ENCODE peak calls at places on chromosomes 3 and 15, in four cellular contexts. O, G, W and A are unnamed samples.

GRCh38 chr3:56145410-56145809 is 322.9 kb downstream of the ERC2 start:
- DNase-seq in O (no peak), G (no peak), W (no peak), A (no peak)

GRCh38 chr3:16909802-16910201 is 25.0 kb downstream of the PLCL2 start:
- DNase-seq in O (no peak), G (no peak), W (no peak), A (no peak)

GRCh38 chr3:17584066-17584465 is 158.4 kb downstream of the TBC1D5 start:
- DNase-seq in O (no peak), G (no peak), W (no peak), A (no peak)

GRCh38 chr15:24856397-24857093 is 98.2 kb upstream of the SNRPN start:
- DNase-seq in O (no peak), G (peak), W (peak), A (no peak)

GRCh38 chr3:149970716-149971402 is at the start of gene PFN2:
- DNase-seq in O (peak), G (peak), W (peak), A (peak)

GRCh38 chr15:100801256-100801900 is 78.3 kb upstream of the ALDH1A3 start:
- DNase-seq in O (no peak), G (no peak), W (no peak), A (no peak)

GRCh38 chr3:151301787-151302186 is 14.8 kb downstream of the GPR87 start:
- DNase-seq in O (no peak), G (no peak), W (no peak), A (no peak)

GRCh38 chr3:52896613-52897012 is 735 bp downstream of the STIMATE start:
- DNase-seq in O (no peak), G (no peak), W (no peak), A (no peak)

GRCh38 chr3:152622813-152623167 is 212.1 kb upstream of the P2RY1 start:
- DNase-seq in O (no peak), G (no peak), W (no peak), A (no peak)

GRCh38 chr3:95172549-95172948 is 1109.7 kb downstream of the NSUN3 start:
- DNase-seq in O (no peak), G (no peak), W (no peak), A (no peak)

GRCh38 chr15:61037031-61037430 is 192.1 kb downstream of the RORA start:
- DNase-seq in O (no peak), G (no peak), W (no peak), A (no peak)

GRCh38 chr3:109115451-109115850 is 2.5 kb downstream of the MORC1 start:
- DNase-seq in O (no peak), G (no peak), W (no peak), A (no peak)

GRCh38 chr3:64290864-64291263 is 65.6 kb upstream of the PRICKLE2 start:
- DNase-seq in O (no peak), G (no peak), W (no peak), A (no peak)

GRCh38 chr3:172043766-172044165 is 4.4 kb downstream of the FNDC3B start:
- DNase-seq in O (no peak), G (no peak), W (no peak), A (no peak)

GRCh38 chr3:128872282-128872681 is 7.1 kb upstream of the ACAD9 start:
- DNase-seq in O (no peak), G (no peak), W (no peak), A (no peak)

DNA sequence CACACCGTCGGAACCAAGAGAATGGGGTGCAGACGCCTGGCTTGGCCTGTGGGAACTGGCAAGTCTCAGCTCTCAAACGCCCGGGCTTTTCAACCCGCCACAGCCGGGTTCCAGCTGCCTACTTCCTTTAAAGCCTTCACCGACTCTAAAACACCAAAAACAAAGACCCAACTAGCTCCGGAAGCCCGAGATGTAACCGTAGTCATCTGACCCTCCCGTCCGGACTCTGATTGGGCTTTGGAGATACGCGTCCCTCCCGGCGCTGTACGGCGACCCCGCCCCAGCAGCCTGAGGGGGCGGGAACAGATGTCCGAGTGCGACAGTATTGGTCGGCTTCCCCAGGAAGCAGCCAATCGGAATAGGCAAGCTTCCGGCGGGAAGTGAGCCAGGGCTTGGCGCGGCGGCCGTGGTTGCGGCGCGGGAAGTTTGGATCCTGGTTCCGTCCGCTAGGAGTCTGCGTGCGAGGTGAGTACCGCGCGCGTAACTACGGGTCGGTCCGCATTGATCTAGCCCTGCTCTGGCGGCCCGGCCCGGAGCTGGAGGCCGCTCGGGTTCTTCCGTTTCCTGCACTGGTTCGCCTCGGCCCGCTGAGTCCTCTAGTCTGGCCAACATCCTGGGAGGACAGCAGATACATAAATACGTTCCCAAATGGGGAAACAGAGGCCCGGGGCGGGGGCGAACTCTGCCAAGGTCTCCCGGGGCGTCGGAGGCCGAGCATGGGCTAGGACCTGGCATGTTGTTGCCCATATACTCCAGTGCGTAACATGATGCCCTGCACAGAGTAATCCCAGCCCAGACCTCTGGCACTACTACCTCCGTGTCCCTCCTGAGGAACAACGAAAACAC is at the start of gene BLM:
- DNase-seq in O (peak), G (peak), W (peak), A (peak)
- TF ChIP-seq CTCF in O (peak), G (peak), W (peak), A (no peak)

DNA sequence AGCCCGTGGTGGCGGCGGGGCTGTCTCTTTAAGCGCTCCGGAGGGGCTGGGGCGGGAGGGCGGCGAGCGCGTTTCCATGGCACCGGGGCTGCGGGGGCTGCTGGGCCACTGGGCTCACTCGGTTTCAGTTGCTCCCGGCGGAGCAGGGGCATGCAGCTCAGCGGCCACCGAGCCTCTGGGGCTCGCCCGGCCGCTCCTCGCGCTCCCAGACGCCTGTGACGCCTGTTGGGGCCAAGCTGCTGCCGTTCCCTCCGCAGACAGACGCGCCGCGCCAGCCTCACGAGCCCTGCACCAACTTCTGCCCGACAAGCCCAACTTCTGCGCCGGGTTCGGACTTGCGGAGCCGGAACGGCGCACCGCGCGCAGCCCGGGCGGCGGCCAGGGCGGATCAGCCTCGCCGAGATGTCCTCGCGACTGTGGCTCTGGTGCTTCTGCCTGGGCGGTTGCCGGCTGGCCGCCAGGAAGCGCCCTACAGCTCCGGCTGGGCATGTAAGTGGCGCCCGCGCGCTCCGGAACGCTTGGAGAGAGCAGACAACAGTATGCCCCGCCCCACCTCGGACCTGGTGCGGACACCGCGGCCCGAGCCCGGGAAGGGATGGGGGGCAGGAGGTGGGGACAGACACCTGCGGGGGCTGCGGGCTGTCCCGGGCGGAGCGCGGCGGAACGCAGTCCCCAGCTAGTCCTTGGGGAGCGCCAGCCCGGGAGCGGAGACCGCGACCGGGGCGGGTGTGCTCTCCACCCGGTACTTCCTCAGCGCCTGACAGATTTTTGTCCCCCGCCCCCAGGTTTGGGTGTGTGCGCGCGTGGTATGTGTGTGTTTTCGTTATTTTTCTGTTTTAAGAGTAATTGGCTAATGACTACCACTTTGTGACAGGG is 154.1 kb upstream of the GOLIM4 start:
- DNase-seq in O (peak), G (peak), W (peak), A (peak)
- TF ChIP-seq CTCF in O (peak), G (peak), W (peak), A (peak)

DNA sequence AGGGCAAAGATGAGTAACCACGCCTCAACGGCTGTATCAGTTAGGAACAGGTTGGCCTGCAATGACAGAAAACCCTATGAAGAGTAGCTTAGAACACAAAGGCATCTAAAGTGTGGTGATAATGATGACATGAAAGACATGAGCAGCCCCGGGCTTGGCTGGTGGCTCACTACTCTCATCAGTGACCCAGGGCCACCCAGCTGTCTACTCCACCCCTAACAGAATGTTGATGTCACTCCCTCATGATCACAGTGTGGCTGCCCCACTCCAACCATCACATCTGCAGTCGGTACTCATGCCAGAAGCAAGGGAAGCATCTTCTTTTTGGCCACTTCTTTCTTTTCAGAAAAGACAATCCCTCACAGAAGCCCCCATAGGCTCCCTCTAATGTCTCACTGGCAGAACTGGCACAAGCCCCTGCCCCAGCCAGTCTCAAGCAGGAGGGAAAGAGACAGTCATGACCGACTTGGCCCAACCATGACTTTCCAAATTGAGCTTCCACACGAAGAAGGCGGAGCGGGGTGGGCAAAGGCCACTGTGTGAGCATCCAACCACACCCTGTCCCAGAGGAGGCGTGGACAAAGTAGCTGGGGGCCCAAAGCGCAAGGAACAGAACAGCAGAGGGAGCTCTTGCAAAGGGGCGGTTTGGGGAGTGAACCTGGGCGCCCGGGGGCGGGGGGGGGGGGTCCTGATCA is 72.0 kb upstream of the IQSEC1 start:
- DNase-seq in O (no peak), G (no peak), W (no peak), A (no peak)
- TF ChIP-seq CTCF in O (no peak), G (no peak), W (no peak), A (no peak)

DNA sequence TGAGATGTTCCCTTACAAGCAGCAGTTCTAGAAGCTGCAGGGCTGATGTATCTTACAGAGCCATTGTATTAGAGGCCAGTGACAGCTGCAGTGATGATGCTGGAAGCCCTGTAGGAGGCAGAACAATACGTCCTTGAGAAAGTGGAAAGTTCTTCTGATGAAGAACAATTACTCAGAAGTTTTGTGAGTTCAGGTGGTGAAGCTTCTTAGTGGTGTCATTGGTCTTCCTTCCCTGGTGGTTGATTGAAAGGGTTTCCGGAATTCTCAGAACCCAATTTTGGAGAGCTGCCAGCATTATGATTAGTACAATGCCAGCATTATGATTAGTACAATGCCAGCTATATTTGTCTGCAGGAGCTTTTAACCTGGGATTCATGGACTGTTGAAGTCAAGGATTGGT is 356.4 kb downstream of the MFSD1 start:
- DNase-seq in O (no peak), G (no peak), W (no peak), A (no peak)
- TF ChIP-seq CTCF in O (peak), G (no peak), W (no peak), A (no peak)

GRCh38 chr3:187430576-187430975 is 62.4 kb downstream of the RTP4 start:
- DNase-seq in O (no peak), G (no peak), W (no peak), A (no peak)
- TF ChIP-seq CTCF in O (no peak), G (no peak), W (no peak), A (no peak)

GRCh38 chr3:46489875-46490274 is 7.9 kb upstream of the RTP3 start:
- DNase-seq in O (no peak), G (no peak), W (no peak), A (no peak)

GRCh38 chr3:46490338-46491084 is 7.3 kb upstream of the RTP3 start:
- DNase-seq in O (no peak), G (no peak), W (no peak), A (no peak)

GRCh38 chr3:46491089-46492070 is 6.4 kb upstream of the RTP3 start:
- DNase-seq in O (no peak), G (no peak), W (no peak), A (no peak)

GRCh38 chr3:46495901-46496456 is 1.8 kb upstream of the RTP3 start:
- DNase-seq in O (no peak), G (no peak), W (no peak), A (no peak)

DNA sequence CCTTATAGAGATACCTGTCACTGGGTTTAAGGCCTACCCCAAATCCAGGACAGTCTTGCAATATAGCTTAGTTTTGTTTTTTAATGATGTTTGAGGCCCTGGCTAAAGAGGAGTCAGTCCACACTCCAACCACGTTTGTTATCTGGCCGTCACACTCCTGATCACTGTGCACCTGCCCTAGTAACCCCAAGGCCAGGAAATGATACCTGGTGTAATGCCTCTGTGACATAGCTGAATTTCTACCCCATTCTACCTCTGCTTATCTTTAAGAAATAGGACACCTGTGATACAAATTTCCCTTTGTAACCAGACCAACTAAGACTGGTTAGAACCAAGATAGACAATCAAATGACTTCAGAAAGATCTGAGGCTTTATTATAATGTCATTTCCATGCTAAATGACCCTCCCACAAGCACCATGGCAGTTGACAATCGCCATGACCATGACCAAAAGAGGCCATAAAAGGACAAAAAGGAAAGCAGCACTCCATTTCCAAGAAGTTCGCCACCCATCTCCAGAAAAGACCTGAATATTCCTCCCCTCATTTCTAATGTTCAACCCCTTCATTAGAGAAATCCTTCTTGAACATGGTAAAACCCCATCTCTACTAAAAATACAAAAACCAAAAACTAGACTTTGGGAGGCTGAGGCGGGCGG is 4.8 kb upstream of the RTP3 start:
- DNase-seq in O (no peak), G (no peak), W (no peak), A (no peak)
- TF ChIP-seq CTCF in O (no peak), G (no peak), W (no peak), A (no peak)